ENCODE peak calls at places on chromosome 4, in eight cellular contexts. B, M, E, Z, R, D, X and F are unnamed samples.

GRCh38 chr4:37988670-37989069 is 28.5 kb downstream of the PTTG2 start:
- DNase-seq in B (no peak), M (no peak), E (no peak), Z (no peak), R (no peak), D (no peak), X (no peak), F (no peak)

GRCh38 chr4:159010563-159011260 is 92.2 kb upstream of the RAPGEF2 start:
- DNase-seq in B (peak; percentile 78), M (no peak), E (no peak), Z (peak; percentile 61), R (peak; percentile 6), D (peak; percentile 69), X (peak; percentile 44), F (no peak)

GRCh38 chr4:101345271-101345595 is 2.1 kb downstream of the PPP3CA start:
- DNase-seq in B (peak; percentile 26), M (no peak), E (peak; percentile 17), Z (peak; percentile 49), R (no peak), D (no peak), X (peak; percentile 35), F (peak; percentile 13)

GRCh38 chr4:170089743-170090666 is at the start of gene AADAT:
- DNase-seq in B (peak; percentile 95), M (no peak), E (peak; percentile 72), Z (peak; percentile 82), R (peak; percentile 38), D (peak; percentile 61), X (peak; percentile 74), F (peak; percentile 58)

GRCh38 chr4:3073158-3074077 is 920 bp downstream of the HTT-AS start:
- DNase-seq in B (no peak), M (no peak), E (no peak), Z (no peak), R (no peak), D (no peak), X (no peak), F (no peak)

GRCh38 chr4:155077860-155078259 is 130.6 kb upstream of the NPY2R start:
- DNase-seq in B (no peak), M (no peak), E (no peak), Z (no peak), R (no peak), D (no peak), X (no peak), F (no peak)

GRCh38 chr4:76622126-76622525 is 187.1 kb downstream of the SHROOM3 start:
- DNase-seq in B (no peak), M (no peak), E (no peak), Z (no peak), R (no peak), D (no peak), X (peak; percentile 91), F (no peak)

GRCh38 chr4:87423313-87424031 is 1.1 kb downstream of the NUDT9 start:
- DNase-seq in B (peak; percentile 16), M (no peak), E (peak; percentile 40), Z (no peak), R (peak; percentile 53), D (no peak), X (no peak), F (peak; percentile 29)

GRCh38 chr4:174520655-174521054 is 1.6 kb downstream of the HPGD start:
- DNase-seq in B (no peak), M (no peak), E (no peak), Z (no peak), R (no peak), D (no peak), X (no peak), F (no peak)

GRCh38 chr4:142840516-142841123 is 5.5 kb downstream of the INPP4B start:
- DNase-seq in B (peak; percentile 27), M (no peak), E (no peak), Z (peak; percentile 16), R (peak; percentile 0), D (peak; percentile 1), X (peak; percentile 23), F (no peak)

GRCh38 chr4:155342142-155342541 is 34.6 kb downstream of the MAP9 start:
- DNase-seq in B (peak; percentile 11), M (no peak), E (no peak), Z (no peak), R (no peak), D (no peak), X (peak; percentile 41), F (no peak)